ENCODE peak calls at places on chromosomes 11 and 22, in nine cellular contexts. One of them, this sample, is unnamed.

GRCh38 chr22:46057762-46058420 is 80.9 kb upstream of the WNT7B start:
- DNase-seq in brain microvascular endothelial cell: no peak
- DNase-seq in endothelial cell of umbilical vein: no peak
- DNase-seq in thyroid gland: no peak
- DNase-seq in suprapubic skin: peak; percentile 64
- DNase-seq in sigmoid colon: peak; percentile 69
- DNase-seq in body of pancreas: peak; percentile 65
- DNase-seq in heart left ventricle: peak; percentile 72
- DNase-seq in IMR-90: no peak
- DNase-seq in this sample: no peak

GRCh38 chr11:82889133-82890001 is 10.9 kb downstream of the PRCP start:
- DNase-seq in brain microvascular endothelial cell: no peak
- DNase-seq in endothelial cell of umbilical vein: peak; percentile 96
- DNase-seq in thyroid gland: no peak
- DNase-seq in suprapubic skin: no peak
- DNase-seq in sigmoid colon: no peak
- DNase-seq in body of pancreas: no peak
- DNase-seq in heart left ventricle: no peak
- DNase-seq in IMR-90: peak; percentile 7
- DNase-seq in this sample: no peak

GRCh38 chr11:105975128-105975527 is 46.9 kb downstream of the MSANTD4 start:
- DNase-seq in brain microvascular endothelial cell: no peak
- DNase-seq in endothelial cell of umbilical vein: peak; percentile 24
- DNase-seq in thyroid gland: no peak
- DNase-seq in suprapubic skin: no peak
- DNase-seq in sigmoid colon: no peak
- DNase-seq in body of pancreas: no peak
- DNase-seq in heart left ventricle: no peak
- DNase-seq in IMR-90: peak; percentile 48
- DNase-seq in this sample: peak; percentile 12

GRCh38 chr22:26835929-26836528 is 178.6 kb downstream of the MIAT start:
- DNase-seq in brain microvascular endothelial cell: peak; percentile 40
- DNase-seq in endothelial cell of umbilical vein: peak; percentile 42
- DNase-seq in thyroid gland: peak; percentile 24
- DNase-seq in suprapubic skin: no peak
- DNase-seq in sigmoid colon: no peak
- DNase-seq in body of pancreas: peak; percentile 60
- DNase-seq in heart left ventricle: no peak
- DNase-seq in IMR-90: peak; percentile 23
- DNase-seq in this sample: peak; percentile 40

GRCh38 chr11:35647535-35648092 is 15.0 kb upstream of the TRIM44 start:
- DNase-seq in brain microvascular endothelial cell: no peak
- DNase-seq in endothelial cell of umbilical vein: no peak
- DNase-seq in thyroid gland: no peak
- DNase-seq in suprapubic skin: no peak
- DNase-seq in sigmoid colon: no peak
- DNase-seq in body of pancreas: no peak
- DNase-seq in heart left ventricle: no peak
- DNase-seq in IMR-90: no peak
- DNase-seq in this sample: no peak

GRCh38 chr11:9060700-9061111 is 30.7 kb downstream of the SCUBE2 start:
- DNase-seq in brain microvascular endothelial cell: no peak
- DNase-seq in endothelial cell of umbilical vein: no peak
- DNase-seq in thyroid gland: no peak
- DNase-seq in suprapubic skin: no peak
- DNase-seq in sigmoid colon: no peak
- DNase-seq in body of pancreas: no peak
- DNase-seq in heart left ventricle: no peak
- DNase-seq in IMR-90: no peak
- DNase-seq in this sample: peak; percentile 23

GRCh38 chr11:121464352-121464946 is 11.7 kb upstream of the SORL1-AS1 start:
- DNase-seq in brain microvascular endothelial cell: peak; percentile 88
- DNase-seq in endothelial cell of umbilical vein: peak; percentile 58
- DNase-seq in thyroid gland: peak; percentile 69
- DNase-seq in suprapubic skin: peak; percentile 77
- DNase-seq in sigmoid colon: peak; percentile 89
- DNase-seq in body of pancreas: peak; percentile 22
- DNase-seq in heart left ventricle: peak; percentile 63
- DNase-seq in IMR-90: peak; percentile 94
- DNase-seq in this sample: peak; percentile 85

GRCh38 chr11:86453290-86454030 is 78.8 kb downstream of the CCDC81 start:
- DNase-seq in brain microvascular endothelial cell: no peak
- DNase-seq in endothelial cell of umbilical vein: no peak
- DNase-seq in thyroid gland: no peak
- DNase-seq in suprapubic skin: no peak
- DNase-seq in sigmoid colon: no peak
- DNase-seq in body of pancreas: no peak
- DNase-seq in heart left ventricle: no peak
- DNase-seq in IMR-90: no peak
- DNase-seq in this sample: no peak

GRCh38 chr11:117378966-117379865 is 51.6 kb downstream of the CEP164 start:
- DNase-seq in brain microvascular endothelial cell: no peak
- DNase-seq in endothelial cell of umbilical vein: peak; percentile 83
- DNase-seq in thyroid gland: no peak
- DNase-seq in suprapubic skin: no peak
- DNase-seq in sigmoid colon: peak; percentile 44
- DNase-seq in body of pancreas: no peak
- DNase-seq in heart left ventricle: peak; percentile 25
- DNase-seq in IMR-90: no peak
- DNase-seq in this sample: peak; percentile 2

GRCh38 chr11:36022891-36023290 is 79.0 kb downstream of the LDLRAD3 start:
- DNase-seq in brain microvascular endothelial cell: no peak
- DNase-seq in endothelial cell of umbilical vein: no peak
- DNase-seq in thyroid gland: no peak
- DNase-seq in suprapubic skin: no peak
- DNase-seq in sigmoid colon: no peak
- DNase-seq in body of pancreas: no peak
- DNase-seq in heart left ventricle: no peak
- DNase-seq in IMR-90: no peak
- DNase-seq in this sample: no peak

GRCh38 chr11:68408512-68408911 is 52.0 kb upstream of the PPP6R3 start:
- DNase-seq in brain microvascular endothelial cell: no peak
- DNase-seq in endothelial cell of umbilical vein: no peak
- DNase-seq in thyroid gland: no peak
- DNase-seq in suprapubic skin: no peak
- DNase-seq in sigmoid colon: no peak
- DNase-seq in body of pancreas: no peak
- DNase-seq in heart left ventricle: no peak
- DNase-seq in IMR-90: no peak
- DNase-seq in this sample: no peak

GRCh38 chr11:34192481-34193401 is 87.3 kb downstream of the NAT10 start:
- DNase-seq in brain microvascular endothelial cell: peak; percentile 85
- DNase-seq in endothelial cell of umbilical vein: no peak
- DNase-seq in thyroid gland: no peak
- DNase-seq in suprapubic skin: peak; percentile 80
- DNase-seq in sigmoid colon: peak; percentile 86
- DNase-seq in body of pancreas: no peak
- DNase-seq in heart left ventricle: peak; percentile 43
- DNase-seq in IMR-90: peak; percentile 93
- DNase-seq in this sample: peak; percentile 84

GRCh38 chr11:31870609-31871309 is 59.6 kb upstream of the PAX6 start:
- DNase-seq in brain microvascular endothelial cell: peak; percentile 39
- DNase-seq in endothelial cell of umbilical vein: peak; percentile 62
- DNase-seq in thyroid gland: peak; percentile 52
- DNase-seq in suprapubic skin: no peak
- DNase-seq in sigmoid colon: no peak
- DNase-seq in body of pancreas: peak; percentile 59
- DNase-seq in heart left ventricle: peak; percentile 13
- DNase-seq in IMR-90: peak; percentile 33
- DNase-seq in this sample: peak; percentile 38

GRCh38 chr11:128482512-128483191 is 104.7 kb downstream of the ETS1 start:
- DNase-seq in brain microvascular endothelial cell: peak; percentile 39
- DNase-seq in endothelial cell of umbilical vein: no peak
- DNase-seq in thyroid gland: no peak
- DNase-seq in suprapubic skin: no peak
- DNase-seq in sigmoid colon: peak; percentile 77
- DNase-seq in body of pancreas: no peak
- DNase-seq in heart left ventricle: peak; percentile 21
- DNase-seq in IMR-90: peak; percentile 46
- DNase-seq in this sample: no peak

GRCh38 chr11:75536786-75537629 is 11.3 kb upstream of the GDPD5 start:
- DNase-seq in brain microvascular endothelial cell: no peak
- DNase-seq in endothelial cell of umbilical vein: no peak
- DNase-seq in thyroid gland: no peak
- DNase-seq in suprapubic skin: no peak
- DNase-seq in sigmoid colon: no peak
- DNase-seq in body of pancreas: no peak
- DNase-seq in heart left ventricle: no peak
- DNase-seq in IMR-90: peak; percentile 41
- DNase-seq in this sample: peak; percentile 88

GRCh38 chr11:130114726-130115125 is 44.9 kb upstream of the ST14 start:
- DNase-seq in brain microvascular endothelial cell: no peak
- DNase-seq in endothelial cell of umbilical vein: no peak
- DNase-seq in thyroid gland: no peak
- DNase-seq in suprapubic skin: no peak
- DNase-seq in sigmoid colon: no peak
- DNase-seq in body of pancreas: no peak
- DNase-seq in heart left ventricle: no peak
- DNase-seq in IMR-90: no peak
- DNase-seq in this sample: no peak

GRCh38 chr11:111360150-111361043 is 18.7 kb downstream of the POU2AF1 start:
- DNase-seq in brain microvascular endothelial cell: no peak
- DNase-seq in endothelial cell of umbilical vein: no peak
- DNase-seq in thyroid gland: no peak
- DNase-seq in suprapubic skin: no peak
- DNase-seq in sigmoid colon: no peak
- DNase-seq in body of pancreas: peak; percentile 89
- DNase-seq in heart left ventricle: no peak
- DNase-seq in IMR-90: no peak
- DNase-seq in this sample: no peak

GRCh38 chr22:37983860-37984791 is at the start of gene SOX10:
- DNase-seq in brain microvascular endothelial cell: no peak
- DNase-seq in endothelial cell of umbilical vein: no peak
- DNase-seq in thyroid gland: no peak
- DNase-seq in suprapubic skin: no peak
- DNase-seq in sigmoid colon: no peak
- DNase-seq in body of pancreas: no peak
- DNase-seq in heart left ventricle: no peak
- DNase-seq in IMR-90: no peak
- DNase-seq in this sample: no peak

GRCh38 chr22:38129856-38130255 is 19.4 kb upstream of the BAIAP2L2 start:
- DNase-seq in brain microvascular endothelial cell: no peak
- DNase-seq in endothelial cell of umbilical vein: no peak
- DNase-seq in thyroid gland: no peak
- DNase-seq in suprapubic skin: no peak
- DNase-seq in sigmoid colon: no peak
- DNase-seq in body of pancreas: no peak
- DNase-seq in heart left ventricle: no peak
- DNase-seq in IMR-90: no peak
- DNase-seq in this sample: no peak

GRCh38 chr11:117026593-117027330 is 71.5 kb downstream of the SIK3 start:
- DNase-seq in brain microvascular endothelial cell: peak; percentile 52
- DNase-seq in endothelial cell of umbilical vein: no peak
- DNase-seq in thyroid gland: no peak
- DNase-seq in suprapubic skin: no peak
- DNase-seq in sigmoid colon: no peak
- DNase-seq in body of pancreas: no peak
- DNase-seq in heart left ventricle: no peak
- DNase-seq in IMR-90: peak; percentile 90
- DNase-seq in this sample: peak; percentile 83

GRCh38 chr22:37930270-37930951 is 23.0 kb downstream of the C22orf23 start:
- DNase-seq in brain microvascular endothelial cell: no peak
- DNase-seq in endothelial cell of umbilical vein: no peak
- DNase-seq in thyroid gland: peak; percentile 16
- DNase-seq in suprapubic skin: no peak
- DNase-seq in sigmoid colon: no peak
- DNase-seq in body of pancreas: peak; percentile 56
- DNase-seq in heart left ventricle: no peak
- DNase-seq in IMR-90: peak; percentile 14
- DNase-seq in this sample: no peak

GRCh38 chr11:134346101-134346975 is 14.6 kb downstream of the GLB1L2 start:
- DNase-seq in brain microvascular endothelial cell: no peak
- DNase-seq in endothelial cell of umbilical vein: no peak
- DNase-seq in thyroid gland: peak; percentile 34
- DNase-seq in suprapubic skin: peak; percentile 51
- DNase-seq in sigmoid colon: no peak
- DNase-seq in body of pancreas: no peak
- DNase-seq in heart left ventricle: no peak
- DNase-seq in IMR-90: no peak
- DNase-seq in this sample: no peak

DNA sequence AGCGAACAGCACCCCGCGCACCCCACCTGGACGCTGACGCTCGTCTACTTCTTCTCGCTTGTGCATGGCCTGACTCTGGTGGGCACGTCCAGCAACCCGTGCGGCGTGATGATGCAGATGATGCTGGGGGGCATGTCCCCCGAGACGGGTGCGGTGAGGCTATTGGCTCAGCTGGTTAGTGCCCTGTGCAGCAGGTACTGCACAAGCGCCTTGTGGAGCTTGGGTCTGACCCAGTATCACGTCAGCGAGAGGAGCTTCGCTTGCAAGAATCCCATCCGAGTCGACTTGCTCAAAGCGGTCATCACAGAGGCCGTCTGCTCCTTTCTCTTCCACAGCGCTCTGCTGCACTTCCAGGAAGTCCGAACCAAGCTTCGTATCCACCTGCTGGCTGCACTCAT is 440 bp downstream of the AQP11 start:
- DNase-seq in brain microvascular endothelial cell: peak; percentile 21
- DNase-seq in endothelial cell of umbilical vein: no peak
- DNase-seq in thyroid gland: peak; percentile 53
- DNase-seq in suprapubic skin: peak; percentile 66
- DNase-seq in sigmoid colon: peak; percentile 73
- DNase-seq in body of pancreas: peak; percentile 53
- DNase-seq in heart left ventricle: peak; percentile 13
- DNase-seq in IMR-90: peak; percentile 46
- DNase-seq in this sample: peak; percentile 44
- TF ChIP-seq CTCF in brain microvascular endothelial cell: no peak
- TF ChIP-seq CTCF in endothelial cell of umbilical vein: no peak
- TF ChIP-seq CTCF in thyroid gland: no peak
- TF ChIP-seq CTCF in suprapubic skin: no peak
- TF ChIP-seq CTCF in sigmoid colon: no peak
- TF ChIP-seq CTCF in body of pancreas: no peak
- TF ChIP-seq CTCF in heart left ventricle: no peak
- TF ChIP-seq CTCF in IMR-90: no peak
- TF ChIP-seq CTCF in this sample: peak; percentile 22

GRCh38 chr11:74237541-74237940 is 66.5 kb downstream of the PPME1 start:
- DNase-seq in brain microvascular endothelial cell: no peak
- DNase-seq in endothelial cell of umbilical vein: no peak
- DNase-seq in thyroid gland: no peak
- DNase-seq in suprapubic skin: no peak
- DNase-seq in sigmoid colon: no peak
- DNase-seq in body of pancreas: no peak
- DNase-seq in heart left ventricle: no peak
- DNase-seq in IMR-90: peak; percentile 4
- DNase-seq in this sample: no peak
- H3K36me3 ChIP-seq in brain microvascular endothelial cell: peaks cover 17% of the 10 kb centered on the region
- H3K36me3 ChIP-seq in endothelial cell of umbilical vein: no peaks in the 10 kb centered on the region
- H3K36me3 ChIP-seq in thyroid gland: peaks cover 12% of the 10 kb centered on the region
- H3K36me3 ChIP-seq in suprapubic skin: peaks cover 64% of the 10 kb centered on the region
- H3K36me3 ChIP-seq in sigmoid colon: peaks cover 5% of the 10 kb centered on the region
- H3K36me3 ChIP-seq in body of pancreas: no peaks in the 10 kb centered on the region
- H3K36me3 ChIP-seq in heart left ventricle: peaks cover 15% of the 10 kb centered on the region
- H3K36me3 ChIP-seq in IMR-90: peaks cover 16% of the 10 kb centered on the region
- H3K36me3 ChIP-seq in this sample: peaks cover 3% of the 10 kb centered on the region

GRCh38 chr11:17266781-17267180 is 9.8 kb upstream of the NUCB2 start:
- DNase-seq in brain microvascular endothelial cell: no peak
- DNase-seq in endothelial cell of umbilical vein: no peak
- DNase-seq in thyroid gland: no peak
- DNase-seq in suprapubic skin: no peak
- DNase-seq in sigmoid colon: no peak
- DNase-seq in body of pancreas: no peak
- DNase-seq in heart left ventricle: no peak
- DNase-seq in IMR-90: no peak
- DNase-seq in this sample: no peak
- TF ChIP-seq CTCF in brain microvascular endothelial cell: no peak
- TF ChIP-seq CTCF in endothelial cell of umbilical vein: no peak
- TF ChIP-seq CTCF in thyroid gland: no peak
- TF ChIP-seq CTCF in suprapubic skin: no peak
- TF ChIP-seq CTCF in sigmoid colon: no peak
- TF ChIP-seq CTCF in body of pancreas: no peak
- TF ChIP-seq CTCF in heart left ventricle: no peak
- TF ChIP-seq CTCF in IMR-90: no peak
- TF ChIP-seq CTCF in this sample: no peak

GRCh38 chr11:118628432-118628831 is 21.0 kb downstream of the PHLDB1 start:
- DNase-seq in brain microvascular endothelial cell: no peak
- DNase-seq in endothelial cell of umbilical vein: no peak
- DNase-seq in thyroid gland: no peak
- DNase-seq in suprapubic skin: no peak
- DNase-seq in sigmoid colon: no peak
- DNase-seq in body of pancreas: no peak
- DNase-seq in heart left ventricle: peak; percentile 47
- DNase-seq in IMR-90: no peak
- DNase-seq in this sample: no peak
- H3K36me3 ChIP-seq in brain microvascular endothelial cell: peaks cover 84% of the 10 kb centered on the region
- H3K36me3 ChIP-seq in endothelial cell of umbilical vein: peaks cover 16% of the 10 kb centered on the region
- H3K36me3 ChIP-seq in thyroid gland: peaks cover 29% of the 10 kb centered on the region
- H3K36me3 ChIP-seq in suprapubic skin: peaks cover 49% of the 10 kb centered on the region
- H3K36me3 ChIP-seq in sigmoid colon: peaks cover 29% of the 10 kb centered on the region
- H3K36me3 ChIP-seq in body of pancreas: no peaks in the 10 kb centered on the region
- H3K36me3 ChIP-seq in heart left ventricle: peaks cover 36% of the 10 kb centered on the region
- H3K36me3 ChIP-seq in IMR-90: peaks cover 81% of the 10 kb centered on the region
- H3K36me3 ChIP-seq in this sample: peaks cover 16% of the 10 kb centered on the region

This sample was measured in bronchial epithelial cell.